ENCODE peak calls at places on chromosomes 7 and 10, in six cellular contexts. D is activated T-cell treated with anti-CD3 and anti-CD28 coated beads, Interleukin-2, amount 50 U/mL, for 72 hours; T is foreskin fibroblast; I is astrocyte of the cerebellum; N is EH; L is HEK293T. Y is an unnamed sample.

GRCh38 chr7:128177768-128178550 is 63.1 kb upstream of the LEP start:
- DNase-seq in D (no peak), T (no peak), I (no peak), N (no peak), L (no peak), Y (no peak)

GRCh38 chr10:92846-93245 is 42.4 kb upstream of the ZMYND11 start:
- DNase-seq in D (no peak), T (no peak), I (no peak), N (no peak), L (no peak), Y (no peak)

GRCh38 chr10:10788761-10789160 is 228.9 kb upstream of the CELF2 start:
- DNase-seq in D (no peak), T (no peak), I (no peak), N (no peak), L (no peak), Y (no peak)

GRCh38 chr10:125068406-125068805 is 92.0 kb downstream of the CTBP2 start:
- DNase-seq in D (no peak), T (no peak), I (no peak), N (no peak), L (no peak), Y (no peak)

GRCh38 chr7:5284304-5285281 is 1.9 kb downstream of the SLC29A4 start:
- DNase-seq in D (peak; percentile 31), T (peak; percentile 44), I (no peak), N (peak; percentile 48), L (peak; percentile 68), Y (peak; percentile 86)

GRCh38 chr10:91033536-91033935 is 112.6 kb upstream of the ANKRD1 start:
- DNase-seq in D (no peak), T (no peak), I (no peak), N (no peak), L (no peak), Y (no peak)

GRCh38 chr10:50993817-50994251 is 80.5 kb upstream of the PRKG1 start:
- DNase-seq in D (no peak), T (peak; percentile 79), I (no peak), N (peak; percentile 84), L (peak; percentile 23), Y (no peak)

GRCh38 chr10:68973975-68974374 is 14.6 kb upstream of the KIFBP start:
- DNase-seq in D (no peak), T (no peak), I (no peak), N (no peak), L (no peak), Y (no peak)

GRCh38 chr10:21068025-21068656 is 171.0 kb upstream of the NEBL start:
- DNase-seq in D (no peak), T (no peak), I (no peak), N (no peak), L (no peak), Y (no peak)

GRCh38 chr7:26620352-26620751 is 244.0 kb downstream of the SKAP2 start:
- DNase-seq in D (no peak), T (no peak), I (no peak), N (no peak), L (peak; percentile 25), Y (no peak)

GRCh38 chr10:119189811-119190282 is 11.2 kb upstream of the PRDX3 start:
- DNase-seq in D (peak; percentile 23), T (no peak), I (peak; percentile 88), N (peak; percentile 30), L (no peak), Y (no peak)